ENCODE peak calls at places on chromosomes 13 and 19, in five cellular contexts. N, V, U, Y and B are unnamed samples.

GRCh38 chr13:52850396-52851152 is 2.1 kb upstream of the PCDH8 start:
- DNase-seq in N (peak), V (peak), U (peak), Y (peak), B (no peak)

GRCh38 chr19:8592231-8593009 is 15.2 kb upstream of the MYO1F start:
- DNase-seq in N (peak), V (peak), U (peak), Y (peak), B (no peak)

GRCh38 chr19:14432817-14433453 is at the start of gene PKN1:
- DNase-seq in N (peak), V (no peak), U (no peak), Y (peak), B (no peak)

GRCh38 chr19:11422163-11423068 is 3.3 kb upstream of the RGL3 start:
- DNase-seq in N (peak), V (peak), U (peak), Y (peak), B (no peak)

GRCh38 chr13:76828316-76828741 is 57.9 kb downstream of the KCTD12 start:
- DNase-seq in N (no peak), V (no peak), U (no peak), Y (no peak), B (no peak)

GRCh38 chr13:86877449-86877848 is 793.7 kb upstream of the SLITRK5 start:
- DNase-seq in N (no peak), V (no peak), U (no peak), Y (no peak), B (no peak)

GRCh38 chr19:12749938-12750521 is 1.6 kb upstream of the BEST2 start:
- DNase-seq in N (no peak), V (no peak), U (no peak), Y (no peak), B (no peak)

GRCh38 chr19:29858000-29858596 is 46.3 kb downstream of the CCNE1 start:
- DNase-seq in N (peak), V (no peak), U (peak), Y (no peak), B (no peak)

GRCh38 chr19:54035215-54036178 is 28.2 kb downstream of the VSTM1 start:
- DNase-seq in N (peak), V (no peak), U (no peak), Y (no peak), B (peak)

GRCh38 chr19:55689366-55690108 is 14.5 kb downstream of the EPN1 start:
- DNase-seq in N (no peak), V (no peak), U (no peak), Y (peak), B (no peak)

GRCh38 chr19:21593934-21594844 is 88.8 kb downstream of the ZNF429 start:
- DNase-seq in N (peak), V (no peak), U (peak), Y (peak), B (no peak)

GRCh38 chr13:78621086-78621485 is 17.7 kb upstream of the POU4F1 start:
- DNase-seq in N (no peak), V (no peak), U (no peak), Y (no peak), B (no peak)

GRCh38 chr19:40862333-40862732 is 12.1 kb upstream of the CYP2A6 start:
- DNase-seq in N (no peak), V (no peak), U (no peak), Y (no peak), B (no peak)

GRCh38 chr19:15421726-15422260 is 3.0 kb upstream of the AKAP8L start:
- DNase-seq in N (no peak), V (no peak), U (peak), Y (peak), B (no peak)

GRCh38 chr13:33867472-33867871 is 49.5 kb downstream of the RFC3 start:
- DNase-seq in N (peak), V (no peak), U (no peak), Y (no peak), B (no peak)
- TF ChIP-seq CTCF in N (no peak), V (no peak), U (no peak), Y (peak), B (peak)

DNA sequence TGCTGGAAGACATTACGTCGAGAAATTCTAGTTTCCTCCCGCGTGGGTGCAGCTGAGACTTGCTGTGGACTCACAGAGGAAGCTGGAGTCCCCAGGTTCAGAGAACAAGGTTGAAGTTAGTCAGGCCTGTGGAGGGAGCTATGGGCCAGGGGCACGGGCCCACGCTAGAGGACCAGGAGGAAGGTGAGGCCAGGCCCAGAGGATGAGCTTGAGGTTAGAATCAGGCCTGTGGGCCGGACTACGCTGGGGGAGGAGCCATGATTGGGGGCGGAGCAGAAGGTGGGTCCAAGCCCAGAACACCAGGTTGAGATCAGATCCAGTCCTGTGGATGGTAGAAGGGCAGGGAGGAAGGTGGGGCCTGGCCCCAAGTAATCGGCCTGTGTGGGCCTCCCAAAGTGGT is 32.6 kb downstream of the ZNF846 start:
- DNase-seq in N (peak), V (no peak), U (no peak), Y (no peak), B (no peak)
- H3K4me3 ChIP-seq in N (no peak), V (no peak), U (no peak), Y (no peak), B (no peak)

GRCh38 chr13:66581691-66582090 is 648.4 kb downstream of the PCDH9 start:
- DNase-seq in N (no peak), V (no peak), U (no peak), Y (no peak), B (no peak)
- TF ChIP-seq CTCF in N (no peak), V (no peak), U (no peak), Y (no peak), B (no peak)

GRCh38 chr13:85528578-85529215 is 270.5 kb downstream of the SLITRK6 start:
- DNase-seq in N (no peak), V (no peak), U (no peak), Y (no peak), B (peak)
- H3K4me3 ChIP-seq in N (no peak), V (no peak), U (no peak), Y (no peak), B (no peak)

DNA sequence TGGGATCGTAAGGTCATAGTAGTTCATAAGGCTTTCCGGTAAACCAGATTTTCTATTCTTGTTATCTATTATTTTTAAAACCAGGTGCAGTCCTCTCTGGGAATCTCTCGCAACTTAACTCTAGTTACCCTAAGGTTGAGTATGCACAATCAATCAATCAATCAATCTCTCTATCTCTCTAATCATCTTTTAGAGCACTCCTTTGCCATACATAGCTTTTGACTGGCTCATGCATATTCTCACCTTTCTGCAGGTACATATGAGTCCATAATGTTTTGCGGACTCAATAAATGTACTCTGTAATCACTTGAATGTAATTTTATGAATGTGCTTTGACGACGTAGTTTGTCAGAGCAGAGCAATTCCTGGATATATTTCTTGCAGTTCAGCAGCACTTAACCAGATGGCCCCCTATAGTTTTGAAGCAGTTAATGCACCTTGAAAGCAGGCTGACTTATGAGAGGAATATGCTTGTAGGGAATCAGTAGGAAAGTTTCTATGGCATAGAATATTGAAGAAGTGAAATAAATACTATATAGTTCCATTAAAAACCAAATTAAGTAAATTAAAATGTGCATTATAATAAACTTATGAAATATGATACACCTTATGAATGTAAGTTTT is 524.7 kb downstream of the GPC5 start:
- DNase-seq in N (no peak), V (no peak), U (no peak), Y (no peak), B (no peak)
- TF ChIP-seq CTCF in N (no peak), V (no peak), U (no peak), Y (peak), B (no peak)

GRCh38 chr19:39498262-39499081 is at the start of gene DLL3:
- DNase-seq in N (peak), V (no peak), U (no peak), Y (no peak), B (no peak)
- H3K4me3 ChIP-seq in N (peak), V (no peak), U (no peak), Y (peak), B (peak)

DNA sequence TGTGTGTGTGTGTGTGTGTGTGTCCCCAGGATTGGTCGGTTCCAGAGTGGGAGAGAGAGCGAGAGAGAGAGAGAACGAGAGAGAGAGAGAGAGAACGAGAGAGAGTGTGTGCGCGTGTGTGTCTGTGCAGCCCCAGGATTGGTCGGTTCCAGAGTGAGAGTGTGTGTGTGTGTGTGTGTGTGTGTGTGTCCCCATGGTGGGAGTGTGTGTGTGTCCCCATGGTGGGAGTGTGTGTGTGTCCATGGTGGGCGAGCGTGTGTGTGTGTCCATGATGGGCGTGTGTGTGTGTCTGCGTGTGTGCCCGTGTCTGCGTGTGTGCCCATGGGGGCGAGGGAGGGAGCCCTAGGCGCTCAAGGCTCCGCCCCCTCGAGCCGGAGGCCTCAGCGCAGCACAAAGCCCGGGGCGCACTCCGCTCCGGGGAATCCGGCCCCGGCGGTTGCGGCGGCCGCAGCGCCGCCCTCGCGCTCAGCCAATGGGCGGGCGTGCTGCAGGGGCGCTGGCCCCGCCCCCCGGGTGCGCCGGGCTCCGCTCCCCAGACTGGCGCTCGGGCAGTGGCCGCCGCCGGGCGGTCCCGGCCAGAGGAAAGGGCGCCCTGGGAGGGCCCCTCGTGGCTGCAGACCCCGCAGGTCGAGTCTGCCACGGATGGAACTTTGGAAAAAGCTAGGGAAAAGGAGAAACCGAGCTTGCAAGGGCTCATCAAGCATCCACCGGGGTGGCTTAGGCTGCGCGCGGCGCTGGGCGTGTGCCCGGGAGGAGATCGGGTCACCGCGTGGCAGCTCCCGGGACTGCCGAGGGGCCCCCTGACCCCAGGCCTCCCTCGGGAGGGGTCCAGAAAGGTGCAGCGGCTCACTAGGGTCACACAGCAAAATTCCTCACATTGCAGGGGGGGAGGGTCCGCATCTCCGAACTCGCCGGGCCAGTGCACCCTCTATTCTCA is 96.2 kb downstream of the INSR start:
- DNase-seq in N (peak), V (peak), U (peak), Y (peak), B (peak)
- TF ChIP-seq CTCF in N (no peak), V (no peak), U (no peak), Y (peak), B (no peak)